ENCODE peak calls at places on chromosomes 4 and X, in ten cellular contexts. One of them, this sample, is unnamed.

GRCh38 chr4:164616961-164617360 is 137.0 kb upstream of the SMIM31 start:
- DNase-seq in AG09309: no peak
- DNase-seq in nephron progenitor cell: no peak
- DNase-seq in foreskin fibroblast: no peak
- DNase-seq in lower leg skin: no peak
- DNase-seq in A549: no peak
- DNase-seq in mesothelial cell of epicardium: no peak
- DNase-seq in mucosa of descending colon: no peak
- DNase-seq in progenitor cell of endocrine pancreas: no peak
- DNase-seq in GM10248: no peak
- DNase-seq in this sample: no peak

GRCh38 chr4:6538586-6538985 is 36.4 kb upstream of the MAN2B2 start:
- DNase-seq in GM10248: no peak
- DNase-seq in progenitor cell of endocrine pancreas: no peak
- DNase-seq in lower leg skin: no peak
- DNase-seq in A549: no peak
- DNase-seq in foreskin fibroblast: no peak
- DNase-seq in mucosa of descending colon: no peak
- DNase-seq in mesothelial cell of epicardium: no peak
- DNase-seq in AG09309: no peak
- DNase-seq in nephron progenitor cell: no peak
- DNase-seq in this sample: no peak

GRCh38 chr4:99585521-99585920 is 10.9 kb downstream of the MTTP start:
- DNase-seq in nephron progenitor cell: no peak
- DNase-seq in lower leg skin: no peak
- DNase-seq in progenitor cell of endocrine pancreas: no peak
- DNase-seq in A549: no peak
- DNase-seq in GM10248: no peak
- DNase-seq in mucosa of descending colon: no peak
- DNase-seq in AG09309: no peak
- DNase-seq in mesothelial cell of epicardium: no peak
- DNase-seq in foreskin fibroblast: no peak
- DNase-seq in this sample: no peak

GRCh38 chr4:146165840-146166239 is 9.7 kb upstream of the LSM6 start:
- DNase-seq in A549: no peak
- DNase-seq in progenitor cell of endocrine pancreas: no peak
- DNase-seq in nephron progenitor cell: no peak
- DNase-seq in lower leg skin: no peak
- DNase-seq in GM10248: no peak
- DNase-seq in foreskin fibroblast: peak
- DNase-seq in mesothelial cell of epicardium: no peak
- DNase-seq in AG09309: peak
- DNase-seq in mucosa of descending colon: no peak
- DNase-seq in this sample: peak

GRCh38 chrX:47587091-47587891 is 5.1 kb downstream of the TIMP1 start:
- DNase-seq in mesothelial cell of epicardium: peak
- DNase-seq in lower leg skin: no peak
- DNase-seq in foreskin fibroblast: peak
- DNase-seq in progenitor cell of endocrine pancreas: no peak
- DNase-seq in AG09309: no peak
- DNase-seq in A549: no peak
- DNase-seq in GM10248: no peak
- DNase-seq in mucosa of descending colon: no peak
- DNase-seq in nephron progenitor cell: no peak
- DNase-seq in this sample: no peak

GRCh38 chr4:140071806-140072205 is 82.2 kb downstream of the MAML3 start:
- DNase-seq in mesothelial cell of epicardium: no peak
- DNase-seq in A549: no peak
- DNase-seq in mucosa of descending colon: no peak
- DNase-seq in progenitor cell of endocrine pancreas: no peak
- DNase-seq in GM10248: peak
- DNase-seq in lower leg skin: no peak
- DNase-seq in nephron progenitor cell: no peak
- DNase-seq in AG09309: peak
- DNase-seq in foreskin fibroblast: peak
- DNase-seq in this sample: peak

GRCh38 chr4:48899950-48900349 is 6.6 kb downstream of the OCIAD2 start:
- DNase-seq in progenitor cell of endocrine pancreas: no peak
- DNase-seq in foreskin fibroblast: peak
- DNase-seq in lower leg skin: no peak
- DNase-seq in GM10248: no peak
- DNase-seq in nephron progenitor cell: no peak
- DNase-seq in A549: no peak
- DNase-seq in mucosa of descending colon: no peak
- DNase-seq in AG09309: no peak
- DNase-seq in mesothelial cell of epicardium: no peak
- DNase-seq in this sample: no peak

GRCh38 chrX:4484266-4484665 is 770.8 kb upstream of the PRKX start:
- DNase-seq in GM10248: no peak
- DNase-seq in mucosa of descending colon: no peak
- DNase-seq in foreskin fibroblast: no peak
- DNase-seq in nephron progenitor cell: no peak
- DNase-seq in A549: no peak
- DNase-seq in progenitor cell of endocrine pancreas: no peak
- DNase-seq in AG09309: no peak
- DNase-seq in lower leg skin: no peak
- DNase-seq in mesothelial cell of epicardium: no peak
- DNase-seq in this sample: no peak

GRCh38 chr4:14384824-14385223 is 617.5 kb upstream of the CPEB2 start:
- DNase-seq in mesothelial cell of epicardium: no peak
- DNase-seq in GM10248: no peak
- DNase-seq in progenitor cell of endocrine pancreas: no peak
- DNase-seq in lower leg skin: no peak
- DNase-seq in mucosa of descending colon: no peak
- DNase-seq in AG09309: no peak
- DNase-seq in A549: no peak
- DNase-seq in nephron progenitor cell: no peak
- DNase-seq in foreskin fibroblast: no peak
- DNase-seq in this sample: no peak

GRCh38 chr4:14387647-14388046 is 614.6 kb upstream of the CPEB2 start:
- DNase-seq in nephron progenitor cell: no peak
- DNase-seq in GM10248: no peak
- DNase-seq in mucosa of descending colon: no peak
- DNase-seq in lower leg skin: no peak
- DNase-seq in A549: no peak
- DNase-seq in foreskin fibroblast: no peak
- DNase-seq in AG09309: no peak
- DNase-seq in progenitor cell of endocrine pancreas: no peak
- DNase-seq in mesothelial cell of epicardium: no peak
- DNase-seq in this sample: no peak

GRCh38 chr4:14383652-14384051 is 618.6 kb upstream of the CPEB2 start:
- DNase-seq in mesothelial cell of epicardium: no peak
- DNase-seq in mucosa of descending colon: no peak
- DNase-seq in AG09309: no peak
- DNase-seq in A549: no peak
- DNase-seq in lower leg skin: no peak
- DNase-seq in GM10248: no peak
- DNase-seq in nephron progenitor cell: no peak
- DNase-seq in foreskin fibroblast: no peak
- DNase-seq in progenitor cell of endocrine pancreas: no peak
- DNase-seq in this sample: no peak

GRCh38 chr4:14386196-14386595 is 616.1 kb upstream of the CPEB2 start:
- DNase-seq in mucosa of descending colon: no peak
- DNase-seq in AG09309: no peak
- DNase-seq in lower leg skin: no peak
- DNase-seq in foreskin fibroblast: no peak
- DNase-seq in nephron progenitor cell: no peak
- DNase-seq in progenitor cell of endocrine pancreas: no peak
- DNase-seq in GM10248: no peak
- DNase-seq in mesothelial cell of epicardium: no peak
- DNase-seq in A549: no peak
- DNase-seq in this sample: no peak
- TF ChIP-seq CTCF in mucosa of descending colon: no peak
- TF ChIP-seq CTCF in AG09309: no peak
- TF ChIP-seq CTCF in lower leg skin: no peak
- TF ChIP-seq CTCF in foreskin fibroblast: no peak
- TF ChIP-seq CTCF in nephron progenitor cell: no peak
- TF ChIP-seq CTCF in progenitor cell of endocrine pancreas: no peak
- TF ChIP-seq CTCF in GM10248: no peak
- TF ChIP-seq CTCF in mesothelial cell of epicardium: no peak
- TF ChIP-seq CTCF in A549: no peak
- TF ChIP-seq CTCF in this sample: no peak

GRCh38 chr4:19224820-19225219 is 1026.9 kb upstream of the SLIT2 start:
- DNase-seq in GM10248: peak
- DNase-seq in foreskin fibroblast: peak
- DNase-seq in nephron progenitor cell: no peak
- DNase-seq in mucosa of descending colon: no peak
- DNase-seq in A549: no peak
- DNase-seq in progenitor cell of endocrine pancreas: no peak
- DNase-seq in mesothelial cell of epicardium: no peak
- DNase-seq in AG09309: peak
- DNase-seq in lower leg skin: no peak
- DNase-seq in this sample: no peak
- TF ChIP-seq CTCF in GM10248: peak
- TF ChIP-seq CTCF in foreskin fibroblast: peak
- TF ChIP-seq CTCF in nephron progenitor cell: peak
- TF ChIP-seq CTCF in mucosa of descending colon: no peak
- TF ChIP-seq CTCF in A549: peak
- TF ChIP-seq CTCF in progenitor cell of endocrine pancreas: peak
- TF ChIP-seq CTCF in mesothelial cell of epicardium: peak
- TF ChIP-seq CTCF in AG09309: peak
- TF ChIP-seq CTCF in lower leg skin: no peak
- TF ChIP-seq CTCF in this sample: no peak

GRCh38 chr4:154344686-154345085 is 146.9 kb downstream of the DCHS2 start:
- DNase-seq in AG09309: no peak
- DNase-seq in nephron progenitor cell: no peak
- DNase-seq in A549: no peak
- DNase-seq in progenitor cell of endocrine pancreas: no peak
- DNase-seq in mucosa of descending colon: no peak
- DNase-seq in foreskin fibroblast: no peak
- DNase-seq in lower leg skin: no peak
- DNase-seq in mesothelial cell of epicardium: no peak
- DNase-seq in GM10248: peak
- DNase-seq in this sample: no peak

GRCh38 chr4:154345359-154345758 is 146.2 kb downstream of the DCHS2 start:
- DNase-seq in AG09309: no peak
- DNase-seq in foreskin fibroblast: no peak
- DNase-seq in lower leg skin: no peak
- DNase-seq in A549: no peak
- DNase-seq in mesothelial cell of epicardium: no peak
- DNase-seq in GM10248: no peak
- DNase-seq in progenitor cell of endocrine pancreas: no peak
- DNase-seq in nephron progenitor cell: no peak
- DNase-seq in mucosa of descending colon: no peak
- DNase-seq in this sample: no peak

GRCh38 chr4:154354883-154355282 is 136.7 kb downstream of the DCHS2 start:
- DNase-seq in progenitor cell of endocrine pancreas: no peak
- DNase-seq in lower leg skin: no peak
- DNase-seq in GM10248: no peak
- DNase-seq in mucosa of descending colon: no peak
- DNase-seq in AG09309: no peak
- DNase-seq in mesothelial cell of epicardium: no peak
- DNase-seq in A549: no peak
- DNase-seq in foreskin fibroblast: no peak
- DNase-seq in nephron progenitor cell: no peak
- DNase-seq in this sample: no peak

GRCh38 chr4:154348657-154349056 is 142.9 kb downstream of the DCHS2 start:
- DNase-seq in GM10248: no peak
- DNase-seq in nephron progenitor cell: no peak
- DNase-seq in A549: no peak
- DNase-seq in mesothelial cell of epicardium: no peak
- DNase-seq in mucosa of descending colon: no peak
- DNase-seq in progenitor cell of endocrine pancreas: no peak
- DNase-seq in AG09309: no peak
- DNase-seq in lower leg skin: no peak
- DNase-seq in foreskin fibroblast: no peak
- DNase-seq in this sample: no peak

DNA sequence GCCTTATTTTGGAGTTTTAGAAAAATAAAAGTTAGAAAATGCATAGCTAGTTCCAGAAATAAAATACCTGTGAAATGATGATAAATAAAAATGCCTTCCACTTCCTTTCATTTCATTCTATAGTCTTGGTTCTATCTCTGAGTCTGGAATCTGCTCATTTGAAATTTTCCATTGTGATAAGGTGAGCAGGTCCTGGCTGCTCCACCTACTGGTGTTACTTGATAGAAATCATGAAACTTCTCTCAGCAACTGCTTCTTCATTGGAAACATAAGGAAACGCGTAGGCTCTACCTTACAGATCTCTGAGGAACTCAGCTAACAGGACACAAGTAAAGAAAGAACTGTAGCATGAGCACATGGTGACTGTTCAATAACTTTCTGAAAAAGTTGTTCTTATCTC is 141.8 kb downstream of the DCHS2 start:
- DNase-seq in mesothelial cell of epicardium: no peak
- DNase-seq in mucosa of descending colon: no peak
- DNase-seq in foreskin fibroblast: peak
- DNase-seq in lower leg skin: no peak
- DNase-seq in GM10248: no peak
- DNase-seq in AG09309: no peak
- DNase-seq in progenitor cell of endocrine pancreas: no peak
- DNase-seq in A549: peak
- DNase-seq in nephron progenitor cell: no peak
- DNase-seq in this sample: no peak
- TF ChIP-seq CTCF in mesothelial cell of epicardium: no peak
- TF ChIP-seq CTCF in mucosa of descending colon: no peak
- TF ChIP-seq CTCF in foreskin fibroblast: peak
- TF ChIP-seq CTCF in lower leg skin: no peak
- TF ChIP-seq CTCF in GM10248: peak
- TF ChIP-seq CTCF in AG09309: peak
- TF ChIP-seq CTCF in progenitor cell of endocrine pancreas: peak
- TF ChIP-seq CTCF in A549: peak
- TF ChIP-seq CTCF in nephron progenitor cell: peak
- TF ChIP-seq CTCF in this sample: peak

GRCh38 chrX:1535241-1536041 is 1.5 kb downstream of the P2RY8 start:
- DNase-seq in GM10248: peak
- DNase-seq in mucosa of descending colon: no peak
- DNase-seq in mesothelial cell of epicardium: no peak
- DNase-seq in lower leg skin: no peak
- DNase-seq in AG09309: no peak
- DNase-seq in progenitor cell of endocrine pancreas: no peak
- DNase-seq in A549: no peak
- DNase-seq in nephron progenitor cell: no peak
- DNase-seq in foreskin fibroblast: no peak
- DNase-seq in this sample: no peak

GRCh38 chrX:1537031-1537715 is at the start of gene P2RY8:
- DNase-seq in foreskin fibroblast: peak
- DNase-seq in AG09309: no peak
- DNase-seq in GM10248: peak
- DNase-seq in progenitor cell of endocrine pancreas: no peak
- DNase-seq in mucosa of descending colon: peak
- DNase-seq in A549: peak
- DNase-seq in mesothelial cell of epicardium: no peak
- DNase-seq in lower leg skin: peak
- DNase-seq in nephron progenitor cell: no peak
- DNase-seq in this sample: peak

GRCh38 chrX:1533083-1533482 is 3.9 kb downstream of the P2RY8 start:
- DNase-seq in mucosa of descending colon: no peak
- DNase-seq in mesothelial cell of epicardium: no peak
- DNase-seq in AG09309: no peak
- DNase-seq in GM10248: no peak
- DNase-seq in A549: no peak
- DNase-seq in nephron progenitor cell: no peak
- DNase-seq in lower leg skin: no peak
- DNase-seq in foreskin fibroblast: no peak
- DNase-seq in progenitor cell of endocrine pancreas: no peak
- DNase-seq in this sample: no peak

GRCh38 chrX:1536712-1537030 is 314 bp downstream of the P2RY8 start:
- DNase-seq in progenitor cell of endocrine pancreas: no peak
- DNase-seq in mucosa of descending colon: no peak
- DNase-seq in lower leg skin: no peak
- DNase-seq in mesothelial cell of epicardium: no peak
- DNase-seq in AG09309: no peak
- DNase-seq in A549: no peak
- DNase-seq in nephron progenitor cell: no peak
- DNase-seq in GM10248: peak
- DNase-seq in foreskin fibroblast: no peak
- DNase-seq in this sample: no peak

GRCh38 chrX:1534321-1535168 is 2.4 kb downstream of the P2RY8 start:
- DNase-seq in lower leg skin: no peak
- DNase-seq in mesothelial cell of epicardium: no peak
- DNase-seq in A549: no peak
- DNase-seq in GM10248: peak
- DNase-seq in nephron progenitor cell: peak
- DNase-seq in AG09309: no peak
- DNase-seq in progenitor cell of endocrine pancreas: no peak
- DNase-seq in mucosa of descending colon: no peak
- DNase-seq in foreskin fibroblast: no peak
- DNase-seq in this sample: no peak
- TF ChIP-seq CTCF in lower leg skin: no peak
- TF ChIP-seq CTCF in mesothelial cell of epicardium: no peak
- TF ChIP-seq CTCF in A549: no peak
- TF ChIP-seq CTCF in GM10248: no peak
- TF ChIP-seq CTCF in nephron progenitor cell: no peak
- TF ChIP-seq CTCF in AG09309: no peak
- TF ChIP-seq CTCF in progenitor cell of endocrine pancreas: no peak
- TF ChIP-seq CTCF in mucosa of descending colon: no peak
- TF ChIP-seq CTCF in foreskin fibroblast: no peak
- TF ChIP-seq CTCF in this sample: no peak